ENCODE peak calls at places on chromosome 10, in four cellular contexts. I, O, V and C are unnamed samples.

GRCh38 chr10:14365231-14365744 is 34.6 kb upstream of the FRMD4A start:
- DNase-seq in V (no peak), I (no peak), O (no peak), C (no peak)

GRCh38 chr10:117477961-117478670 is 64.4 kb upstream of the EMX2 start:
- DNase-seq in O (no peak), I (peak; percentile 91), V (peak; percentile 83), C (no peak)

GRCh38 chr10:78981257-78981969 is 87.4 kb upstream of the ZMIZ1 start:
- DNase-seq in O (no peak), V (no peak), I (no peak), C (no peak)

GRCh38 chr10:50033481-50033880 is 34.3 kb upstream of the WASHC2A start:
- DNase-seq in V (no peak), O (no peak), I (no peak), C (no peak)

GRCh38 chr10:7457478-7458316 is 46.9 kb upstream of the SFMBT2 start:
- DNase-seq in V (no peak), I (no peak), O (no peak), C (no peak)

GRCh38 chr10:133100706-133101463 is 13.2 kb downstream of the ADGRA1 start:
- DNase-seq in I (no peak), O (no peak), V (no peak), C (peak; percentile 71)

GRCh38 chr10:69869291-69869841 is 67.7 kb downstream of the COL13A1 start:
- DNase-seq in V (peak; percentile 56), O (no peak), I (peak; percentile 78), C (peak; percentile 69)

GRCh38 chr10:102669206-102670064 is 25.2 kb downstream of the TRIM8 start:
- DNase-seq in O (peak; percentile 62), V (peak; percentile 35), I (peak; percentile 47), C (peak; percentile 24)

GRCh38 chr10:79938728-79939380 is 10.1 kb downstream of the SFTPD start:
- DNase-seq in V (no peak), I (no peak), O (no peak), C (no peak)

GRCh38 chr10:4447977-4448376 is 378.0 kb upstream of the AKR1E2 start:
- DNase-seq in V (no peak), O (no peak), I (no peak), C (no peak)

GRCh38 chr10:36462194-36462593 is 663.2 kb upstream of the ANKRD30A start:
- DNase-seq in I (peak; percentile 86), V (no peak), O (no peak), C (no peak)

GRCh38 chr10:8544500-8544899 is 490.0 kb downstream of the GATA3 start:
- DNase-seq in I (no peak), O (no peak), V (no peak), C (no peak)

GRCh38 chr10:132589681-132590080 is 52.1 kb downstream of the INPP5A start:
- DNase-seq in V (no peak), O (no peak), I (no peak), C (no peak)

GRCh38 chr10:49761201-49761788 is 828 bp downstream of the OGDHL start:
- DNase-seq in V (no peak), O (no peak), I (no peak), C (no peak)

GRCh38 chr10:75018873-75019272 is 92.6 kb upstream of the SAMD8 start:
- DNase-seq in V (no peak), I (no peak), O (no peak), C (no peak)

GRCh38 chr10:31884386-31884785 is 44.2 kb downstream of the ARHGAP12 start:
- DNase-seq in O (no peak), I (no peak), V (no peak), C (no peak)

GRCh38 chr10:92074126-92074887 is 150.7 kb downstream of the BTAF1 start:
- DNase-seq in V (peak; percentile 27), I (no peak), O (no peak), C (no peak)

GRCh38 chr10:88401671-88402347 is 181.3 kb downstream of the RNLS start:
- DNase-seq in I (peak; percentile 49), O (no peak), V (no peak), C (no peak)

GRCh38 chr10:69897417-69897816 is 95.7 kb downstream of the COL13A1 start:
- DNase-seq in O (no peak), I (no peak), V (no peak), C (no peak)

GRCh38 chr10:23994459-23995046 is 214.4 kb upstream of the KIAA1217 start:
- DNase-seq in V (peak; percentile 8), O (peak; percentile 24), I (peak; percentile 25), C (peak; percentile 76)

GRCh38 chr10:1253476-1254353 is 197.5 kb downstream of the WDR37 start:
- DNase-seq in I (no peak), V (no peak), O (no peak), C (no peak)

GRCh38 chr10:131055437-131055836 is 256.1 kb downstream of the TCERG1L start:
- DNase-seq in O (no peak), I (no peak), V (no peak), C (no peak)

GRCh38 chr10:70791390-70792039 is 6.3 kb upstream of the TBATA start:
- DNase-seq in O (no peak), I (no peak), V (no peak), C (no peak)

GRCh38 chr10:16612148-16612742 is 90.6 kb upstream of the C1QL3 start:
- DNase-seq in O (no peak), V (no peak), I (peak; percentile 22), C (peak; percentile 4)

DNA sequence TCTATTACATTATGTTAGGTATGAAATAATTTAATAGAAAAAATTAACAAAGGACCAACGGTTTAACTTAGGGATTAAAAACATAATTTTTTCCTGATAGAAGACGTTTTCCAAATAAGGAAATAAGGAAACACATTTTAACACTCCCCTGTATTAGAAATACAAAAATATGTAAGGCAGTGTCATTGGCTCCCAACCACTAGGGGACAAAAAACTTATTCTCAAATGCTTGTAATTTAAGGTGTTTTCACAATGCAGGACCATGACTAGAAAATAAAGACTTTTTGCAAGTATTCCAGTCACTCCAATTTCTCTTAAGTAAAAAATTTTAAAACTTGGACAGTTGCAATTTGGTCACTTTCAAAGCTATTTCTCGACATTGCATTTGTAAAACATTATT is 98.8 kb upstream of the ODAD2 start:
- DNase-seq in V (no peak), I (no peak), O (no peak), C (no peak)
- TF ChIP-seq CTCF in V (peak; percentile 43), I (no peak), O (no peak), C (no peak)

GRCh38 chr10:87053121-87053520 is 33.0 kb downstream of the FAM25A start:
- DNase-seq in O (no peak), V (no peak), I (no peak), C (no peak)

GRCh38 chr10:87058171-87058570 is 36.5 kb downstream of the GLUD1 start:
- DNase-seq in O (no peak), V (no peak), I (no peak), C (no peak)

GRCh38 chr10:87053577-87054181 is 33.6 kb downstream of the FAM25A start:
- DNase-seq in I (no peak), O (no peak), V (no peak), C (no peak)

GRCh38 chr10:87059401-87059800 is 35.2 kb downstream of the GLUD1 start:
- DNase-seq in I (no peak), O (no peak), V (no peak), C (no peak)

GRCh38 chr10:87054373-87055295 is 34.5 kb downstream of the FAM25A start:
- DNase-seq in V (no peak), I (peak; percentile 9), O (no peak), C (no peak)
- TF ChIP-seq CTCF in V (peak; percentile 18), I (no peak), O (no peak), C (no peak)

GRCh38 chr10:110387983-110388681 is 83.4 kb upstream of the SMNDC1 start:
- DNase-seq in O (no peak), I (no peak), V (no peak), C (no peak)

GRCh38 chr10:110388682-110389052 is 83.9 kb upstream of the SMNDC1 start:
- DNase-seq in O (no peak), V (no peak), I (no peak), C (no peak)

GRCh38 chr10:110387617-110387982 is 82.9 kb upstream of the SMNDC1 start:
- DNase-seq in O (no peak), I (no peak), V (no peak), C (no peak)

GRCh38 chr10:110391541-110391940 is 86.8 kb upstream of the SMNDC1 start:
- DNase-seq in I (no peak), O (no peak), V (no peak), C (no peak)

DNA sequence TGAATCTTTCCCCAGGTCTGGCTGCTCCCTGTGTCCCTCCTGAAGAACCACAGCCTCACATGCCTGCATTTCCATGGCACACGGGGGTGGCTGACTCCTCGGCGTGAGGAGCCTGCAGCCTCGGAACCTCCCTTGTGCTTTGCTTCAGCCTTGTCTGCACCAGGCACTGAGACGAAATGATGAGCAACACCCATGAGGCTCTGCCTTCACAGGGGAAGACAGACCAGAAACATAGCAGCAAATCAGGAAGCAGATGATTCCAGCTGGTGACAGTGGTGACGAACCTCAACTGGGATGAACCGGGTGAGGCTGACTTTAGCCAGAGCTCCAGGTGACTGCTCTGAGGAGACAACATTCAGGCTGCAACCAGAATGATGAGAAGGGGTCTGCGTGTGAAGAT is 84.5 kb upstream of the SMNDC1 start:
- DNase-seq in O (no peak), V (no peak), I (no peak), C (no peak)
- TF ChIP-seq CTCF in O (no peak), V (no peak), I (no peak), C (no peak)

DNA sequence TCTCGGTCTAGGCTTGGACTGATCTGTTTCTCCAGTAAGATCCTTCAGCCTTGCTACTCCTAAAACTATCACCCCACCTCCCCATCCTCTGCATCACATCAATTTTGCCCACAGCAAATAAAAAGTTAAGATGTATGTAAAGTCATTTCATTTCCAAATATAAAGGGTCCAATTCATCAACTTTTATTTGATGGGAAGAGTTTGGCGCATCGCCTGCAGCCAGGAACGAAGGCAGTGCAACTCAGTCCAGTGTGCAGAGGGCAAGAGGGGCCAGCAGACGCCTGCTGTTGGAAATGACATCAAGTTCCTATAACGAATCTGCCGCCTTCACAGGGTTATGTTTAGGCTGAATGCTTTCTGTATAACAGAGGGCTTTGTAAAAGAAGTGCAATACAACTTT is 97.0 kb downstream of the SVIL start:
- DNase-seq in I (no peak), O (no peak), V (no peak), C (no peak)
- TF ChIP-seq CTCF in I (no peak), O (no peak), V (no peak), C (no peak)

DNA sequence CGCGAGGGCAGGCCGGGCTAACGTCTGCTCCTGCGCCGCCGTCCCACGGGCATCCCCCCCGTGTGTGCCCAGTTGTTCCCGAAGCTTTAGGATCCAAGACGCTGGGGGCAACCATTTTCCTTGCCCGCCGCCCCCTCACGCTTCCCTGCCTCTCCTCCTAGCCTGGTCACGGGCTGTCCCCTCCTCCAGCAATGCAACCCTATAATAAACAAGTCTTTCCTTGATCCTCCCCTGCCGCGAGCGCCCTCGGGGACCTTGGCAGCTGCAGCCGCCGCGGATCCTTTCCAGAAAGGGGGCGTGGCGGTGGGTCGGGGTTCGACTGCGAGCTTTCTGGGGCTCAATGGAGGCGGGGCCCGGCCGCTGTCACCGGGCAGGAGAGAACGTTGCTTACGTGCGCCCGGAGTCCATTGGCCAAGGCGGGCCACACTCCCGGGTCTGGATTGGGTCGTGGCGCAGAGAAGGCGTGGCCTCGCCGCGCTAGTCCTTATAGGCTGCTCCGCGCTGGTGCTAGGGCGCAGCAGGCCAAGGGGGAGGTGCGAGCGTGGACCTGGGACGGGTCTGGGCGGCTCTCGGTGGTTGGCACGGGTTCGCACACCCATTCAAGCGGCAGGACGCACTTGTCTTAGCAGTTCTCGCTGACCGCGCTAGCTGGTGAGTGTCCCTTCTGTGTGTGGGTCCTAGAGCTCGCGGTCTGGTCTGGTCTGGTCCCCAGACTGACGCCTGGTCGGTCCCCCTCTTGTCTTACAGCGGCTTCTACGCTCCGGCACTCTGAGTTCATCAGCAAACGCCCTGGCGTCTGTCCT is at the start of gene DDIT4:
- DNase-seq in I (peak; percentile 99), V (peak; percentile 96), O (peak; percentile 100), C (peak; percentile 100)
- TF ChIP-seq CTCF in I (no peak), V (no peak), O (no peak), C (no peak)